ENCODE peak calls at places on chromosome X, in eight cellular contexts. F is hepatocyte, M is GM23338, A is PC-3, Z is SK-N-SH, G is GM23248, T is Karpas-422, P is MM.1S. E is an unnamed sample.

GRCh38 chrX:84165716-84166115 is 22.3 kb downstream of the RPS6KA6 start:
- DNase-seq in F (no peak), M (no peak), A (no peak), Z (no peak), G (peak; percentile 24), T (no peak), P (no peak), E (no peak)

GRCh38 chrX:45505214-45505613 is 304.5 kb upstream of the DIPK2B start:
- DNase-seq in F (no peak), M (no peak), A (peak; percentile 32), Z (no peak), G (peak; percentile 57), T (no peak), P (no peak), E (no peak)

GRCh38 chrX:24158881-24159280 is 9.4 kb downstream of the ZFX start:
- DNase-seq in F (no peak), M (no peak), A (no peak), Z (no peak), G (no peak), T (no peak), P (no peak), E (no peak)

GRCh38 chrX:150482537-150483217 is 85.7 kb upstream of the MTM1 start:
- DNase-seq in F (peak; percentile 58), M (no peak), A (peak; percentile 86), Z (no peak), G (peak; percentile 73), T (no peak), P (no peak), E (peak; percentile 51)

GRCh38 chrX:13268874-13269273 is 51.0 kb downstream of the ATXN3L start:
- DNase-seq in F (no peak), M (no peak), A (no peak), Z (no peak), G (no peak), T (no peak), P (no peak), E (no peak)

GRCh38 chrX:130170752-130171445 is 863 bp upstream of the RAB33A start:
- DNase-seq in F (peak; percentile 36), M (peak; percentile 71), A (no peak), Z (peak; percentile 83), G (peak; percentile 11), T (peak; percentile 90), P (no peak), E (no peak)

GRCh38 chrX:40299502-40300118 is 201.9 kb upstream of the BCOR start:
- DNase-seq in F (no peak), M (no peak), A (no peak), Z (no peak), G (no peak), T (peak; percentile 42), P (no peak), E (no peak)

GRCh38 chrX:119118780-119119395 is 8.7 kb downstream of the KIAA1210 start:
- DNase-seq in F (peak; percentile 53), M (peak; percentile 67), A (peak; percentile 74), Z (peak; percentile 53), G (peak; percentile 61), T (peak; percentile 89), P (peak; percentile 41), E (peak; percentile 50)

GRCh38 chrX:100864967-100865366 is 9.2 kb downstream of the NOX1 start:
- DNase-seq in F (no peak), M (no peak), A (peak; percentile 27), Z (no peak), G (peak; percentile 54), T (no peak), P (no peak), E (no peak)

GRCh38 chrX:118677318-118677717 is 50.1 kb upstream of the IL13RA1 start:
- DNase-seq in F (no peak), M (no peak), A (no peak), Z (no peak), G (no peak), T (no peak), P (no peak), E (no peak)

GRCh38 chrX:47217121-47217851 is 1.2 kb upstream of the CDK16 start:
- DNase-seq in F (peak; percentile 82), M (peak; percentile 37), A (peak; percentile 75), Z (peak; percentile 49), G (peak; percentile 86), T (peak; percentile 59), P (no peak), E (peak; percentile 35)

GRCh38 chrX:139759637-139760036 is 51.7 kb upstream of the MCF2 start:
- DNase-seq in F (peak; percentile 7), M (peak; percentile 62), A (peak; percentile 56), Z (no peak), G (peak; percentile 38), T (peak; percentile 55), P (peak; percentile 46), E (no peak)

GRCh38 chrX:133005616-133006015 is 47.2 kb upstream of the HS6ST2 start:
- DNase-seq in F (no peak), M (no peak), A (no peak), Z (no peak), G (no peak), T (no peak), P (no peak), E (no peak)

GRCh38 chrX:133005038-133005437 is 46.6 kb upstream of the HS6ST2 start:
- DNase-seq in F (peak; percentile 24), M (peak; percentile 29), A (peak; percentile 48), Z (peak; percentile 39), G (peak; percentile 19), T (peak; percentile 69), P (peak; percentile 11), E (peak; percentile 4)

GRCh38 chrX:133007458-133007857 is 49.0 kb upstream of the HS6ST2 start:
- DNase-seq in F (no peak), M (no peak), A (peak; percentile 55), Z (no peak), G (no peak), T (no peak), P (no peak), E (no peak)
- H3K27me3 ChIP-seq in F (no peaks in the 10 kb centered on the region), M (no peaks in the 10 kb centered on the region), A (no peaks in the 10 kb centered on the region), Z (no peaks in the 10 kb centered on the region), G (no peaks in the 10 kb centered on the region), T (no peaks in the 10 kb centered on the region), P (no peaks in the 10 kb centered on the region), E (no peaks in the 10 kb centered on the region)

GRCh38 chrX:53598169-53598568 is 88.3 kb downstream of the HUWE1 start:
- DNase-seq in F (no peak), M (no peak), A (no peak), Z (no peak), G (no peak), T (no peak), P (no peak), E (no peak)
- H3K9me2 ChIP-seq in F (no peaks in the 10 kb centered on the region), M (no peaks in the 10 kb centered on the region), A (no peaks in the 10 kb centered on the region), Z (no peaks in the 10 kb centered on the region), G (no peaks in the 10 kb centered on the region), T (no peaks in the 10 kb centered on the region), P (no peaks in the 10 kb centered on the region), E (no peaks in the 10 kb centered on the region)

DNA sequence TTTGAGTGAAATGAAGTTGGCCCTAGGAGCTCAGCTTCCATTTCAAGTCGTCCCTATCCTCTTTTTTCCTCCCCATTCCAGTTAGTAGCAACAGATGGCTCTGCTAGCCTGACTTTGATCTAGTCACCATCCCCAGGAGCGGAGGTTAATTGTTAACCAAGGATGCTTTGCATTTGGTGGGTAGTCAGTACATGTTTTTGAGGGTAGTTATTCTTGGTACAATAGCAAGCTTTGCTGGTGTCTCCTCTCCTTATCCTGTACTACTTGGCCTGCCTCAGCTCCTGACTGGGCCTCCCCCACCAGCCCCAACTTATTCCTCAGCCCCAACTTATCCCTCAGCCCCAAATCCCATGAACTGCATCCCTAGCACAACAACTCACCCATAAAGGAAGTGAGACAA is 14.8 kb upstream of the RTL5 start:
- DNase-seq in F (no peak), M (no peak), A (no peak), Z (no peak), G (no peak), T (no peak), P (no peak), E (no peak)
- H3K27me3 ChIP-seq in F (no peaks in the 10 kb centered on the region), M (no peaks in the 10 kb centered on the region), A (no peaks in the 10 kb centered on the region), Z (peaks cover 16% of the 10 kb centered on the region), G (no peaks in the 10 kb centered on the region), T (no peaks in the 10 kb centered on the region), P (no peaks in the 10 kb centered on the region), E (peaks cover 17% of the 10 kb centered on the region)

GRCh38 chrX:124984140-124984813 is 335.4 kb upstream of the TEX13C start:
- DNase-seq in F (no peak), M (no peak), A (no peak), Z (no peak), G (no peak), T (no peak), P (no peak), E (no peak)

GRCh38 chrX:124986284-124986683 is 333.4 kb upstream of the TEX13C start:
- DNase-seq in F (no peak), M (no peak), A (no peak), Z (no peak), G (no peak), T (no peak), P (no peak), E (no peak)

DNA sequence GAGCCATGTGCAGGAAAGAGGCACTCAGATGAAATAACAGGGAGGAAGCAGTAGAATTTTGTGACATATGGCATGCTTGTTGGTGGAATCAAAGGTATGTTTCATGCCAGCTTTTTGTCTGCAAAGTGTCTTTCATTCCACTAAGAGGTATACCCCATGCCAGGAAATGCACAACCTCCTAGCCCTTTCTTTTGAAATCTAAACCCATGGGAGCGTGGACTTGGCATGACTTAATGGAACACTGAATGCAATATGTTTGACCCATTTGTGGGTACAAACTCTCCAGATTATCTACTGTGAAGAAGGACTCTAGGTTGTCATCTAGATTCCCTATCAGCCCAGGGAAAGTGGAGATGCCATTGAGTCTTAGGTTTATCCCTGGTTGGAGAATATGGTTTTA is 338.3 kb upstream of the TEX13C start:
- DNase-seq in F (no peak), M (no peak), A (no peak), Z (no peak), G (no peak), T (no peak), P (no peak), E (no peak)
- H3K9me2 ChIP-seq in F (no peaks in the 10 kb centered on the region), M (no peaks in the 10 kb centered on the region), A (no peaks in the 10 kb centered on the region), Z (no peaks in the 10 kb centered on the region), G (no peaks in the 10 kb centered on the region), T (no peaks in the 10 kb centered on the region), P (no peaks in the 10 kb centered on the region), E (no peaks in the 10 kb centered on the region)

DNA sequence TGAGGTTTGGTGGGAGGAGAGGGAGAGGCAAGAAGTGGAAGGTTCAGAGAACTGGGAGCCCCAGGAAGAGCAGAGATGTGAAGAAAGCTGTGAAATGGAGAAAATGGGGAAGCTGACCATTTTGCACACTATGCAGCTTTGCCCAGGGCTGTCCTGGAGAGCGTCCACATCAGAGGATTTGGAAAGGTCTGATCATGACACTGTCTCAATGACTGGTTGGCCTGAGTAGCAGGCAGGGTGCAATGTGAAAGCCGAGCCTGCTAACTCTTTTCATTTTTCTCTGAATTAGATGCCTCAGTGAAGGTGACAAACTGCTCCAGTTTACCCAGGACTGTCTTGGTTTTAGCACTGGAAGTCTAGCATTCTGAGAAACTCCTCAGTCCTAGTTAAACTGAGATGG is 330.1 kb upstream of the RPS6KA3 start:
- DNase-seq in F (no peak), M (no peak), A (no peak), Z (no peak), G (peak; percentile 8), T (no peak), P (no peak), E (no peak)
- H3K27me3 ChIP-seq in F (no peaks in the 10 kb centered on the region), M (no peaks in the 10 kb centered on the region), A (no peaks in the 10 kb centered on the region), Z (no peaks in the 10 kb centered on the region), G (no peaks in the 10 kb centered on the region), T (no peaks in the 10 kb centered on the region), P (no peaks in the 10 kb centered on the region), E (no peaks in the 10 kb centered on the region)

GRCh38 chrX:68139791-68140190 is 293.5 kb downstream of the OPHN1 start:
- DNase-seq in F (no peak), M (no peak), A (no peak), Z (no peak), G (peak; percentile 47), T (no peak), P (no peak), E (no peak)
- H3K9me2 ChIP-seq in F (no peaks in the 10 kb centered on the region), M (no peaks in the 10 kb centered on the region), A (no peaks in the 10 kb centered on the region), Z (no peaks in the 10 kb centered on the region), G (no peaks in the 10 kb centered on the region), T (no peaks in the 10 kb centered on the region), P (no peaks in the 10 kb centered on the region), E (no peaks in the 10 kb centered on the region)